ENCODE peak calls at places on chromosomes 6 and 20, in four cellular contexts. N is pancreas, E is hepatocyte, O is endodermal cell. D is an unnamed sample.

GRCh38 chr6:162773996-162774395 is 46.2 kb downstream of the PACRG start:
- DNase-seq in O (no peak), E (no peak), N (no peak), D (no peak)

GRCh38 chr6:157162756-157163433 is 160.4 kb downstream of the TMEM242 start:
- DNase-seq in O (no peak), N (no peak), E (no peak), D (no peak)

GRCh38 chr6:128412680-128413079 is 107.7 kb downstream of the PTPRK start:
- DNase-seq in E (no peak), N (no peak), O (no peak), D (no peak)

GRCh38 chr6:92341224-92341623 is 1078.1 kb downstream of the EPHA7 start:
- DNase-seq in N (no peak), O (no peak), E (no peak), D (peak)

GRCh38 chr6:38107073-38107472 is 287.5 kb downstream of the ZFAND3 start:
- DNase-seq in O (no peak), E (no peak), N (no peak), D (peak)

GRCh38 chr6:73418081-73418741 is 23.6 kb downstream of the DDX43 start:
- DNase-seq in O (no peak), E (no peak), N (no peak), D (no peak)

GRCh38 chr20:57743450-57744095 is 33.8 kb upstream of the PMEPA1 start:
- DNase-seq in E (no peak), O (no peak), N (no peak), D (peak)

GRCh38 chr20:33664085-33664761 is 2.1 kb downstream of the C20orf144 start:
- DNase-seq in E (no peak), O (no peak), N (peak), D (no peak)

GRCh38 chr20:21352703-21353102 is 44.6 kb downstream of the NKX2-4 start:
- DNase-seq in E (no peak), N (no peak), O (no peak), D (no peak)

GRCh38 chr6:25122622-25123237 is 156.4 kb upstream of the CARMIL1 start:
- DNase-seq in N (no peak), O (no peak), E (no peak), D (peak)

GRCh38 chr6:158911746-158912158 is 88.2 kb downstream of the RSPH3 start:
- DNase-seq in E (no peak), N (no peak), O (no peak), D (no peak)

GRCh38 chr6:157236040-157236725 is 87.1 kb downstream of the TMEM242 start:
- DNase-seq in E (no peak), N (peak), O (no peak), D (no peak)

GRCh38 chr6:355809-356208 is 35.7 kb upstream of the IRF4 start:
- DNase-seq in N (no peak), O (no peak), E (no peak), D (peak)

GRCh38 chr20:46030290-46031013 is 1.4 kb downstream of the SLC12A5 start:
- DNase-seq in O (no peak), N (no peak), E (no peak), D (no peak)

GRCh38 chr6:43054206-43054943 is 724 bp upstream of the CUL7 start:
- DNase-seq in E (no peak), O (no peak), N (no peak), D (no peak)

GRCh38 chr6:11921017-11921438 is 91.1 kb upstream of the HIVEP1 start:
- DNase-seq in E (peak), O (peak), N (no peak), D (no peak)

GRCh38 chr20:45409531-45410272 is 1.6 kb downstream of the DBNDD2 start:
- DNase-seq in N (no peak), O (no peak), E (no peak), D (no peak)

GRCh38 chr20:25249198-25249931 is 1.5 kb downstream of the PYGB start:
- DNase-seq in N (no peak), O (no peak), E (peak), D (no peak)

GRCh38 chr6:35500782-35501181 is 3.9 kb upstream of the TEAD3 start:
- DNase-seq in E (peak), O (peak), N (peak), D (no peak)

GRCh38 chr6:51830666-51831065 is 256.7 kb downstream of the PKHD1 start:
- DNase-seq in N (no peak), O (no peak), E (no peak), D (no peak)

GRCh38 chr6:52161689-52162438 is 24.3 kb upstream of the IL17A start:
- DNase-seq in N (no peak), E (no peak), O (no peak), D (no peak)

GRCh38 chr20:44057698-44058675 is 129.0 kb downstream of the JPH2 start:
- DNase-seq in N (no peak), O (peak), E (no peak), D (no peak)

GRCh38 chr20:49291200-49291599 is 13.3 kb upstream of the ZNFX1 start:
- DNase-seq in N (no peak), E (no peak), O (peak), D (no peak)

GRCh38 chr20:59697082-59697481 is 92.7 kb downstream of the PHACTR3 start:
- DNase-seq in E (no peak), O (no peak), N (no peak), D (no peak)

GRCh38 chr6:43927525-43928210 is 157.7 kb downstream of the VEGFA start:
- DNase-seq in O (no peak), E (no peak), N (no peak), D (peak)

GRCh38 chr6:36350681-36351091 is 14.0 kb upstream of the BNIP5 start:
- DNase-seq in E (peak), O (peak), N (no peak), D (no peak)

GRCh38 chr20:48958743-48959142 is 37.2 kb downstream of the ARFGEF2 start:
- DNase-seq in N (no peak), O (no peak), E (no peak), D (no peak)

GRCh38 chr20:21240394-21240793 is 62.7 kb upstream of the XRN2 start:
- DNase-seq in E (no peak), N (no peak), O (peak), D (no peak)

GRCh38 chr20:53786445-53787267 is 193.0 kb upstream of the ZNF217 start:
- DNase-seq in O (no peak), N (no peak), E (peak), D (no peak)

GRCh38 chr6:133208183-133208755 is 32.9 kb upstream of the EYA4 start:
- DNase-seq in O (no peak), E (no peak), N (no peak), D (no peak)

GRCh38 chr6:142334294-142334693 is 32.5 kb downstream of the ADGRG6 start:
- DNase-seq in E (no peak), N (no peak), O (no peak), D (no peak)

GRCh38 chr6:22214314-22214713 is 82.5 kb downstream of the PRL start:
- DNase-seq in N (no peak), E (no peak), O (no peak), D (no peak)

GRCh38 chr6:117483645-117484016 is 1.2 kb downstream of the DCBLD1 start:
- DNase-seq in O (no peak), N (no peak), E (peak), D (no peak)

GRCh38 chr6:39934060-39934757 is at the start of gene MOCS1:
- DNase-seq in N (peak), E (peak), O (peak), D (peak)

GRCh38 chr20:3239867-3240775 is 1.1 kb upstream of the SLC4A11 start:
- DNase-seq in O (peak), N (peak), E (no peak), D (no peak)

DNA sequence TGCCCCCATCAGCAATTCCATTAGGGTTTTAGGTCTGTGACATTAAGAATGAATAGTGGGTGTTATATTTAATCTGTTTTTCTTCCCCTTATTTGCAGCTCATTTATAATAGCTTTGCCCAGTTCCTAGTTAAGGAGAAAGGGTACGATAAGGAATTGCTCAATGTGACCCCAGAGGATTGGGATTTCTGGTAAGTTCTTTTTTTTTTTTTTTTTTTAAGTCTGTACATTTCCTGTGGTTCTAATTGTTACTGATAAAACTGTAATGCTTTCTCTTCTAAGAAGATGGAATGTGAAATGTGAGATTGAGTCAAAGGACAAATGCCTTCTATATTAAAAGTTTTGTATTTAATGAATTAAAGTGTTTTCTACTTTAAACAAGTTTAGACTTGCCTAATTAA is 5.5 kb downstream of the NT5DC1 start:
- DNase-seq in E (no peak), O (no peak), N (no peak), D (no peak)
- H3K4me3 ChIP-seq in E (no peak), O (peak), N (no peak), D (no peak)

DNA sequence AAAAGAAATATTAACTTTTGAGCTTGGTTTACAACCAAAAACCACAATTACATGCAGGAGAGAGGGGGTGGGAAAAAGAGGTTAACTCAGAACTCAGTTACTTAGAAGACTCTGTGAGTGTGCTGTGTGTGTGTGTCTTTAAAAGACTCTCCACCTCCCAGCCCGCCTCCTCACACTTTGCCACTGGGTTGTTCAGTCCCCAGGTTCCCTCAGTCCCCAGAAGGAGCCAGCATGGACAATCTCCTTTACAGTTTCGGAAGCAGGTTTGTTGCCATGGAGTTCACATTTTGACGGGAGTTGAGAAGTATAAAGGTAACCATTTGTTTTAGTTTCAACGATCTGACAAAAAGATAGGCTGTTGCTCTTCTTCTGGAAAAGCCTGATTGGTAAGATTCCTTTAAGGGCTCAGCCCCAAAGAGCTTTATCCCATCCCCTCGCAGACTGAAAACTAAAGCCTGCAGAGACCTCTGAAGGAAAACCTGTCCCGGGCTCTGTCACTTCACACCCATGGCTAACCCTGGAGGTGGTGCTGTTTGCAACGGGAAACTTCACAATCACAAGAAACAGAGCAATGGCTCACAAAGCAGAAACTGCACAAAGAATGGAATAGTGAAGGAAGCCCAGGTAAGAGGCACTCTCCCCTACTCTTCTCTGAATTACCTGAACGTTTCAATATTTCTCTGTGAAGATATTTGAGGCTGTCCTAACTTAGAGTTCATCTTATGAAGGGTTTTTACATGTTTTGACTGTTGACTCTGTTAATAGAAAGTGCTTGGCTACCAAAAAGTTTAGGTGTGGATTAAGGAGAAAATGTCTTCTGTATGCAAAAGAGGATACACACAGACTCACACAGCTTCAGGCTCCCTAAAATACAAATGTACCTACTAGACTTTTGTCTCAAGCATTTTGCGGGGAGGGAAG is at the start of gene SPTLC3:
- DNase-seq in N (peak), O (peak), E (peak), D (peak)
- TF ChIP-seq CTCF in N (no peak), O (peak), E (peak), D (peak)

GRCh38 chr20:62861732-62862336 is at the start of gene TCFL5:
- DNase-seq in E (peak), N (peak), O (peak), D (peak)
- H3K4me3 ChIP-seq in E (peak), N (peak), O (peak), D (peak)

DNA sequence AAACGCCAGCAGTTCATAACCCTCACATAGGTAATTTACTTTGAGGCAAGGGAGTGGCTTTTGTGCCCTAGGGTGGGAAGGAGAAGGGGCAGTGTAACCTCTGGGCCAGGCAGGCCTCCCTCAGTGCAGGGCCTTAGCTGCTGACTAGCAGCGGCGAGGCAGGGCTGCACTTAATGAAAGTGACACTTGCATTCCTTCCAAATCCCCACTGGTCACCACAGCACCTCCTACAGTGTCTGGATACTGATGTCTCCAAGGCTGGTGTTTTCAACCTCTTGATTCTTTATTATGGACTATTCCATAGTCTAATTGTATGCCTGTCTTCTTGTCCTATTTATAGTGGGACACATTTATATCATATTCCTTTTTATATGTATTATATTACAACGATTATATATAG is 152.7 kb downstream of the LY86 start:
- DNase-seq in N (no peak), E (no peak), O (peak), D (no peak)
- TF ChIP-seq CTCF in N (no peak), E (no peak), O (peak), D (no peak)

GRCh38 chr20:1810926-1811620 is 84.1 kb upstream of the SIRPA start:
- DNase-seq in O (peak), E (no peak), N (no peak), D (no peak)

GRCh38 chr20:1809121-1809520 is 86.1 kb upstream of the SIRPA start:
- DNase-seq in N (no peak), E (no peak), O (no peak), D (no peak)

GRCh38 chr20:1810572-1810925 is 84.7 kb upstream of the SIRPA start:
- DNase-seq in O (peak), E (no peak), N (no peak), D (no peak)

GRCh38 chr20:1808101-1808500 is 87.1 kb upstream of the SIRPA start:
- DNase-seq in O (peak), E (no peak), N (no peak), D (no peak)

GRCh38 chr20:1809611-1810510 is 85.3 kb upstream of the SIRPA start:
- DNase-seq in E (no peak), N (no peak), O (peak), D (no peak)
- H3K4me3 ChIP-seq in E (no peak), N (no peak), O (no peak), D (no peak)

GRCh38 chr6:30670760-30671527 is 1.9 kb downstream of the DHX16 start:
- DNase-seq in O (no peak), E (no peak), N (peak), D (no peak)
- TF ChIP-seq CTCF in O (peak), E (peak), N (no peak), D (no peak)

DNA sequence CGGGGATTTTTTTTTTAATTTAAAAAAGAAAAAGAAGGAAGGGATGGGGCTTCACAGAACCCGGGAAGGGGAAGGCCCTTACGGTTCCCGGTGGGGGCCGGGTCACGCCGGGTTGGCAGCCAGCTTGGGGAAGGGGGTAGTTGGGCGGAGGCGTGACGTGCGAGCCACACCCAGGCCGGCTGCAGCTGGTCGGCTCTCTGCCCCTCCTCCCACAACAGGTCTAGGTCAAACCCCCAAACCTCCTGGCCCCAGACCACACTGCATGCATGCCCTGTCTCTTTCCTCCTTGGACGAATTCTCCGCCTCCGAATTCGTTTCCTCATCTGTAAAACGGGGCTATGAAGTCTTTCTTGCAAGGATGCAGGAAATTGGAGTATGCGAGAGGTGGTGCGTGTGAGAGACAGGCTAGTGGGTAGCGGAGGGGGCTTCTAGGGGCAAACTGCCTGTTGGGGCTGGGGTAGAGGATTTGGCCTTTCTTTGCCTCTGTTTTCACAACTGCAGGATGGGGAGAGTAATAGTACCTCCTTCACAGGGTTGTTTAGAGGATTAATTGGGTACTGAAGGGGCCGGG is 835 bp downstream of the HCK start:
- DNase-seq in O (peak), N (peak), E (no peak), D (no peak)
- H3K4me3 ChIP-seq in O (no peak), N (peak), E (no peak), D (no peak)

GRCh38 chr6:170388113-170388512 is 81.6 kb downstream of the FAM120B start:
- DNase-seq in E (peak), N (no peak), O (no peak), D (no peak)

GRCh38 chr6:170393807-170394399 is 87.3 kb downstream of the FAM120B start:
- DNase-seq in E (no peak), N (no peak), O (no peak), D (no peak)

GRCh38 chr6:170394980-170395379 is 88.4 kb downstream of the FAM120B start:
- DNase-seq in E (no peak), N (no peak), O (no peak), D (no peak)

DNA sequence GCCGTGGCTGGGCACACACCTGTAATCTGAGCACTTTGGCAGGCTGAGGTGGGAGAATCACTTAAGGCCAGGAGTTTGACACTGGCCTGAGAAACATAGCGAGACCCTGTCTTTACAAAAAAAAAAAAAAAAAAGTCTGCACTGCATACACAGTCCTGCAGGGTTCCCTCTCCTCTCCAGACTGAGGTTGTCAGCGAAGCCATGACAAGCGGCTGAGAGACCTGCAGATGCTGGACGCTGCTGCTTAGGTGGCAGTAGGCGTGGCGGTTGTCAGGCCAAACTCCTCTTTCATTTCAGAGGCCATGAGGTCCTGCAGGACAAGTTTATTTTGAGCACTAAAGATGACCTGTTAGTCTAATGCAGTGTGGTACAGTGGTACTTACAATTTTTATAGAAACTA is 86.5 kb downstream of the FAM120B start:
- DNase-seq in N (no peak), O (no peak), E (no peak), D (no peak)
- TF ChIP-seq CTCF in N (no peak), O (peak), E (no peak), D (no peak)

DNA sequence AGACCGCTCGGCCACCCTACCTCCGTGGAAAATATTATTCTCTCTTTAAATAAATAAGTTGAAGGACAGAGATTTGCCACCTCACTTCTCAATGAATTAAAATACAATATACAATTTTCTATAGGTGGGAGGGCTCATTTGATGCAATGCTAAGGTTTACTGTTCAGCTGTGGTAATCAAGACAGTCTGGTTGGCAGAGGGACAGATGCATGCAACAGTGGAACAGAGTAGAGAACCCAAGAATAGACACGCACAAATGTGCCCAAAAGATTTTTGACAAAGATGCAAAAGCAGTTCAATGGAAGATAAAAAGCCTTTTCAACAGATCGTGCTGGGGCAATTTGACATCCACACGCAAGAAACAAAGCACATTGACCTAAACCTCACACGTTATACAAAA is 145.2 kb downstream of the CEBPB start:
- DNase-seq in N (no peak), E (no peak), O (no peak), D (no peak)
- H3K4me3 ChIP-seq in N (no peak), E (no peak), O (no peak), D (no peak)

GRCh38 chr6:107523794-107524193 is 33.9 kb downstream of the SOBP start:
- DNase-seq in N (no peak), O (no peak), E (no peak), D (no peak)
- TF ChIP-seq CTCF in N (no peak), O (no peak), E (no peak), D (no peak)